ENCODE peak calls at places on chromosomes 13 and 19, in nine cellular contexts. Y is RPMI7951; M is transverse colon; R is thoracic aorta; L is progenitor cell of endocrine pancreas; B is skeletal muscle cell; S is activated CD4-positive, alpha-beta T cell treated with anti-CD3 and anti-CD28 coated beads for 36 hours; P is HuH-7; F is cardiac muscle cell. G is an unnamed sample.
A peak's percentile ranks its signal among the peaks of the same experiment; 100 is the strongest.

GRCh38 chr13:31074750-31075149 is 87.0 kb downstream of the HSPH1 start:
- DNase-seq in Y (no peak), M (no peak), R (no peak), L (no peak), B (no peak), S (no peak), P (no peak), F (no peak), G (no peak)

GRCh38 chr19:28727133-28727834 is 485.7 kb downstream of the UQCRFS1 start:
- DNase-seq in Y (no peak), M (no peak), R (no peak), L (no peak), B (no peak), S (peak; percentile 29), P (no peak), F (peak; percentile 61), G (no peak)

GRCh38 chr13:60654405-60654804 is 257.4 kb downstream of the TDRD3 start:
- DNase-seq in Y (peak; percentile 5), M (no peak), R (no peak), L (no peak), B (no peak), S (peak; percentile 7), P (peak; percentile 7), F (peak; percentile 36), G (peak; percentile 1)

GRCh38 chr13:51955281-51955771 is 55.9 kb downstream of the ATP7B start:
- DNase-seq in Y (no peak), M (peak; percentile 73), R (no peak), L (no peak), B (peak; percentile 56), S (no peak), P (no peak), F (no peak), G (no peak)

GRCh38 chr19:2215281-2215751 is 20.8 kb downstream of the PLEKHJ1 start:
- DNase-seq in Y (no peak), M (no peak), R (no peak), L (no peak), B (no peak), S (peak; percentile 53), P (no peak), F (no peak), G (no peak)

GRCh38 chr13:93218583-93218982 is 8.0 kb upstream of the GPC6 start:
- DNase-seq in Y (no peak), M (no peak), R (no peak), L (no peak), B (no peak), S (no peak), P (no peak), F (no peak), G (no peak)

GRCh38 chr19:39126593-39127187 is 1.1 kb downstream of the PAK4 start:
- DNase-seq in Y (peak; percentile 9), M (peak; percentile 84), R (no peak), L (no peak), B (no peak), S (no peak), P (peak; percentile 98), F (peak; percentile 44), G (no peak)

GRCh38 chr19:38975861-38976271 is 324 bp upstream of the FBXO17 start:
- DNase-seq in Y (peak; percentile 39), M (no peak), R (no peak), L (no peak), B (no peak), S (no peak), P (peak; percentile 56), F (peak; percentile 60), G (peak; percentile 28)

GRCh38 chr19:47036233-47036651 is 12.2 kb downstream of the TMEM160 start:
- DNase-seq in Y (peak; percentile 43), M (peak; percentile 77), R (no peak), L (no peak), B (no peak), S (peak; percentile 38), P (peak; percentile 66), F (no peak), G (no peak)

GRCh38 chr13:75258159-75258782 is 223.7 kb downstream of the TBC1D4 start:
- DNase-seq in Y (peak; percentile 39), M (no peak), R (no peak), L (no peak), B (no peak), S (no peak), P (peak; percentile 15), F (peak; percentile 70), G (peak; percentile 9)

GRCh38 chr13:33111414-33112110 is 95.3 kb downstream of the KL start:
- DNase-seq in Y (no peak), M (peak; percentile 45), R (no peak), L (no peak), B (no peak), S (no peak), P (no peak), F (peak; percentile 65), G (no peak)

GRCh38 chr19:10884273-10884672 is 12.9 kb downstream of the CARM1 start:
- DNase-seq in Y (peak; percentile 32), M (peak; percentile 30), R (no peak), L (no peak), B (peak; percentile 31), S (no peak), P (no peak), F (peak; percentile 46), G (peak; percentile 78)

GRCh38 chr13:111981006-111981405 is 85.9 kb upstream of the SOX1 start:
- DNase-seq in Y (no peak), M (no peak), R (no peak), L (no peak), B (no peak), S (no peak), P (no peak), F (no peak), G (no peak)

GRCh38 chr13:42064259-42064658 is 15.8 kb downstream of the DGKH start:
- DNase-seq in Y (peak; percentile 73), M (no peak), R (no peak), L (no peak), B (peak; percentile 80), S (no peak), P (no peak), F (peak; percentile 84), G (peak; percentile 26)

G was measured in amniotic stem cell.